ENCODE peak calls at places on chromosomes 4 and X, in eight cellular contexts. P, C, F, G, N, S, Q and H are unnamed samples.

GRCh38 chr4:76896731-76897521 is 1.0 kb downstream of the SOWAHB start:
- DNase-seq in P (no peak), C (no peak), F (no peak), G (peak), N (peak), S (no peak), Q (peak), H (no peak)

GRCh38 chrX:37692918-37693317 is 7.3 kb downstream of the XK start:
- DNase-seq in P (no peak), C (no peak), F (no peak), G (no peak), N (no peak), S (no peak), Q (no peak), H (no peak)

GRCh38 chrX:136097871-136098805 is 49.2 kb upstream of the FHL1 start:
- DNase-seq in P (no peak), C (no peak), F (peak), G (no peak), N (no peak), S (no peak), Q (no peak), H (no peak)

GRCh38 chr4:130210871-130211270 is 1114.9 kb downstream of the C4orf33 start:
- DNase-seq in P (peak), C (no peak), F (no peak), G (peak), N (no peak), S (no peak), Q (no peak), H (no peak)

GRCh38 chr4:54498661-54499111 is 159.1 kb upstream of the KIT start:
- DNase-seq in P (peak), C (no peak), F (no peak), G (peak), N (no peak), S (no peak), Q (no peak), H (no peak)

GRCh38 chrX:129781134-129782014 is 1.6 kb downstream of the SASH3 start:
- DNase-seq in P (no peak), C (peak), F (peak), G (peak), N (no peak), S (peak), Q (peak), H (peak)

GRCh38 chr4:41454393-41454792 is 83.6 kb upstream of the LIMCH1 start:
- DNase-seq in P (no peak), C (no peak), F (no peak), G (peak), N (no peak), S (no peak), Q (no peak), H (no peak)

GRCh38 chr4:7983296-7983695 is 43.6 kb upstream of the AFAP1 start:
- DNase-seq in P (no peak), C (no peak), F (no peak), G (no peak), N (no peak), S (no peak), Q (no peak), H (no peak)

GRCh38 chrX:68196939-68197791 is 236.1 kb downstream of the OPHN1 start:
- DNase-seq in P (peak), C (no peak), F (peak), G (peak), N (peak), S (no peak), Q (no peak), H (peak)

GRCh38 chr4:118410143-118410542 is 57.3 kb upstream of the PRSS12 start:
- DNase-seq in P (no peak), C (no peak), F (no peak), G (peak), N (peak), S (no peak), Q (no peak), H (no peak)

GRCh38 chr4:102174800-102175199 is 170.5 kb downstream of the SLC39A8 start:
- DNase-seq in P (peak), C (no peak), F (no peak), G (peak), N (peak), S (no peak), Q (no peak), H (no peak)

GRCh38 chr4:14254252-14254651 is 626.7 kb upstream of the BOD1L1 start:
- DNase-seq in P (peak), C (no peak), F (peak), G (peak), N (peak), S (no peak), Q (no peak), H (peak)

GRCh38 chrX:115428011-115428410 is 133.0 kb upstream of the PLS3 start:
- DNase-seq in P (no peak), C (no peak), F (no peak), G (no peak), N (no peak), S (no peak), Q (no peak), H (no peak)

GRCh38 chrX:34810364-34810763 is 132.2 kb upstream of the FAM47B start:
- DNase-seq in P (peak), C (no peak), F (peak), G (peak), N (peak), S (no peak), Q (no peak), H (no peak)

GRCh38 chrX:50469206-50469605 is 1.4 kb downstream of the DGKK start:
- DNase-seq in P (no peak), C (no peak), F (no peak), G (no peak), N (no peak), S (no peak), Q (no peak), H (no peak)

GRCh38 chrX:2819345-2820130 is 9.2 kb upstream of the GYG2 start:
- DNase-seq in P (peak), C (no peak), F (peak), G (peak), N (peak), S (no peak), Q (no peak), H (no peak)

GRCh38 chr4:153655928-153656327 is 28.2 kb upstream of the TLR2 start:
- DNase-seq in P (no peak), C (no peak), F (no peak), G (peak), N (no peak), S (no peak), Q (no peak), H (peak)

GRCh38 chr4:70759126-70759525 is 37.4 kb downstream of the RUFY3 start:
- DNase-seq in P (no peak), C (no peak), F (no peak), G (no peak), N (no peak), S (no peak), Q (no peak), H (no peak)

GRCh38 chr4:132114885-132115284 is 1034.2 kb upstream of the PCDH10 start:
- DNase-seq in P (no peak), C (no peak), F (no peak), G (peak), N (no peak), S (no peak), Q (no peak), H (no peak)

GRCh38 chr4:37725718-37726117 is 39.5 kb upstream of the RELL1 start:
- DNase-seq in P (no peak), C (no peak), F (no peak), G (no peak), N (no peak), S (no peak), Q (no peak), H (no peak)

GRCh38 chr4:186918466-186918865 is 194.8 kb upstream of the FAT1 start:
- DNase-seq in P (no peak), C (no peak), F (no peak), G (peak), N (no peak), S (no peak), Q (no peak), H (no peak)

GRCh38 chr4:21447320-21448055 is 501.1 kb downstream of the KCNIP4 start:
- DNase-seq in P (no peak), C (no peak), F (peak), G (peak), N (no peak), S (no peak), Q (no peak), H (no peak)

GRCh38 chr4:139606600-139607301 is 50.7 kb upstream of the SETD7 start:
- DNase-seq in P (peak), C (no peak), F (no peak), G (peak), N (no peak), S (no peak), Q (no peak), H (peak)

GRCh38 chr4:111618908-111619307 is 526.3 kb upstream of the FAM241A start:
- DNase-seq in P (peak), C (no peak), F (no peak), G (peak), N (no peak), S (no peak), Q (no peak), H (no peak)

GRCh38 chrX:2463973-2464676 is 36.7 kb downstream of the DHRSX start:
- DNase-seq in P (no peak), C (no peak), F (no peak), G (peak), N (no peak), S (no peak), Q (no peak), H (no peak)

GRCh38 chr4:126271266-126271665 is 956.5 kb downstream of the FAT4 start:
- DNase-seq in P (no peak), C (no peak), F (no peak), G (peak), N (no peak), S (no peak), Q (no peak), H (no peak)

GRCh38 chr4:19924761-19925160 is 326.9 kb upstream of the SLIT2 start:
- DNase-seq in P (no peak), C (no peak), F (no peak), G (peak), N (no peak), S (no peak), Q (no peak), H (no peak)

GRCh38 chrX:69362889-69363288 is 141.2 kb upstream of the NALF2 start:
- DNase-seq in P (no peak), C (no peak), F (no peak), G (no peak), N (peak), S (no peak), Q (no peak), H (no peak)

GRCh38 chrX:10017866-10018265 is 50.7 kb downstream of the CLDN34 start:
- DNase-seq in P (peak), C (no peak), F (peak), G (peak), N (peak), S (no peak), Q (no peak), H (no peak)

GRCh38 chrX:51334276-51334675 is 1.7 kb downstream of the NUDT10 start:
- DNase-seq in P (no peak), C (no peak), F (no peak), G (no peak), N (no peak), S (no peak), Q (no peak), H (no peak)

GRCh38 chr4:3791256-3791655 is 25.1 kb downstream of the ADRA2C start:
- DNase-seq in P (no peak), C (no peak), F (no peak), G (no peak), N (no peak), S (no peak), Q (no peak), H (no peak)

GRCh38 chrX:50953832-50954231 is 43.3 kb downstream of the BMP15 start:
- DNase-seq in P (no peak), C (no peak), F (peak), G (no peak), N (no peak), S (no peak), Q (no peak), H (no peak)

GRCh38 chr4:182695842-182696241 is 221.3 kb downstream of the DCTD start:
- DNase-seq in P (no peak), C (no peak), F (no peak), G (peak), N (no peak), S (no peak), Q (no peak), H (no peak)

GRCh38 chr4:165381821-165382373 is 3.1 kb downstream of the CPE start:
- DNase-seq in P (no peak), C (no peak), F (no peak), G (no peak), N (no peak), S (no peak), Q (no peak), H (no peak)

GRCh38 chrX:10199212-10199611 is 42.4 kb downstream of the CLCN4 start:
- DNase-seq in P (no peak), C (peak), F (peak), G (peak), N (no peak), S (peak), Q (no peak), H (peak)